ENCODE peak calls at places on chromosomes 3 and 15, in seven cellular contexts. F is aorta; L is heart right ventricle; H is left ventricle myocardium superior; V is substantia nigra; M is stimulated activated CD8-positive, alpha-beta memory T cell treated with anti-CD3 and anti-CD28 coated beads, Interleukin-12 subunit alpha, Interleukin-12 subunit beta, amount 100 ng/mL, for 1 hour; N is T-helper 2 cell. Q is an unnamed sample.

GRCh38 chr3:123161167-123161566 is 40.6 kb upstream of the SEC22A start:
- DNase-seq in F (no peak), L (no peak), H (no peak), V (no peak), M (no peak), N (no peak), Q (no peak)

GRCh38 chr3:101809178-101810022 is 30.4 kb downstream of the NXPE3 start:
- DNase-seq in F (no peak), L (no peak), H (no peak), V (no peak), M (peak), N (peak), Q (peak)

GRCh38 chr15:65948352-65948751 is 79.1 kb downstream of the RAB11A start:
- DNase-seq in F (no peak), L (no peak), H (no peak), V (no peak), M (no peak), N (no peak), Q (no peak)

GRCh38 chr3:127684871-127685707 is 12.3 kb downstream of the ABTB1 start:
- DNase-seq in F (peak), L (no peak), H (no peak), V (no peak), M (no peak), N (no peak), Q (no peak)

GRCh38 chr3:156518726-156519125 is 36.2 kb downstream of the SSR3 start:
- DNase-seq in F (no peak), L (no peak), H (no peak), V (no peak), M (no peak), N (no peak), Q (peak)

GRCh38 chr15:100879046-100879445 is 585 bp upstream of the ALDH1A3 start:
- DNase-seq in F (no peak), L (no peak), H (no peak), V (no peak), M (no peak), N (no peak), Q (no peak)

GRCh38 chr3:37935756-37936666 is 54.6 kb upstream of the VILL start:
- DNase-seq in F (no peak), L (no peak), H (no peak), V (no peak), M (no peak), N (no peak), Q (peak)

GRCh38 chr3:55636300-55637195 is 149.4 kb upstream of the WNT5A start:
- DNase-seq in F (no peak), L (no peak), H (no peak), V (no peak), M (no peak), N (no peak), Q (no peak)

GRCh38 chr3:29083081-29083480 is 197.8 kb upstream of the RBMS3 start:
- DNase-seq in F (no peak), L (no peak), H (no peak), V (no peak), M (no peak), N (no peak), Q (no peak)

GRCh38 chr15:66816201-66816600 is 114.2 kb downstream of the SMAD6 start:
- DNase-seq in F (no peak), L (no peak), H (no peak), V (no peak), M (no peak), N (no peak), Q (no peak)

GRCh38 chr15:95857124-95857757 is 473.3 kb upstream of the NR2F2 start:
- DNase-seq in F (no peak), L (no peak), H (no peak), V (no peak), M (no peak), N (no peak), Q (peak)

GRCh38 chr3:73503781-73504180 is 121.0 kb downstream of the PDZRN3 start:
- DNase-seq in F (no peak), L (no peak), H (no peak), V (no peak), M (no peak), N (no peak), Q (peak)

GRCh38 chr15:77622212-77622941 is 10.3 kb downstream of the LINGO1 start:
- DNase-seq in F (no peak), L (no peak), H (no peak), V (no peak), M (no peak), N (no peak), Q (no peak)

GRCh38 chr15:51841401-51842040 is 12.1 kb downstream of the TMOD3 start:
- DNase-seq in F (no peak), L (no peak), H (no peak), V (no peak), M (no peak), N (no peak), Q (no peak)

GRCh38 chr3:15636028-15636709 is 34.6 kb downstream of the BTD start:
- DNase-seq in F (no peak), L (no peak), H (no peak), V (no peak), M (no peak), N (peak), Q (peak)

GRCh38 chr3:14506626-14507344 is 33.4 kb downstream of the GRIP2 start:
- DNase-seq in F (no peak), L (no peak), H (no peak), V (no peak), M (no peak), N (no peak), Q (no peak)

GRCh38 chr15:32784571-32784970 is 66.8 kb downstream of the GREM1 start:
- DNase-seq in F (no peak), L (no peak), H (no peak), V (no peak), M (no peak), N (no peak), Q (peak)

GRCh38 chr15:60477991-60478632 is 830 bp downstream of the ICE2 start:
- DNase-seq in F (no peak), L (no peak), H (no peak), V (no peak), M (no peak), N (peak), Q (peak)

GRCh38 chr3:84522893-84523292 is 435.9 kb upstream of the CADM2 start:
- DNase-seq in F (no peak), L (no peak), H (no peak), V (no peak), M (no peak), N (no peak), Q (no peak)

GRCh38 chr3:105730973-105731372 is 137.8 kb downstream of the CBLB start:
- DNase-seq in F (no peak), L (no peak), H (no peak), V (no peak), M (no peak), N (peak), Q (no peak)

GRCh38 chr3:62171789-62172188 is 201.6 kb downstream of the FEZF2 start:
- DNase-seq in F (no peak), L (no peak), H (no peak), V (no peak), M (no peak), N (no peak), Q (no peak)

GRCh38 chr15:87829651-87830050 is 426.9 kb downstream of the NTRK3 start:
- DNase-seq in F (no peak), L (peak), H (peak), V (no peak), M (no peak), N (no peak), Q (no peak)

GRCh38 chr3:37985637-37986320 is 4.8 kb upstream of the VILL start:
- DNase-seq in F (no peak), L (no peak), H (peak), V (no peak), M (no peak), N (no peak), Q (peak)

GRCh38 chr15:78242128-78242527 is 7.8 kb upstream of the ACSBG1 start:
- DNase-seq in F (no peak), L (no peak), H (no peak), V (no peak), M (no peak), N (peak), Q (no peak)

GRCh38 chr15:85329561-85330421 is 50.6 kb upstream of the AKAP13 start:
- DNase-seq in F (no peak), L (peak), H (peak), V (no peak), M (no peak), N (peak), Q (peak)

GRCh38 chr3:38205472-38205805 is 40.1 kb downstream of the OXSR1 start:
- DNase-seq in F (no peak), L (no peak), H (no peak), V (no peak), M (no peak), N (peak), Q (no peak)

GRCh38 chr3:32009101-32009500 is 27.6 kb downstream of the ZNF860 start:
- DNase-seq in F (no peak), L (no peak), H (no peak), V (no peak), M (no peak), N (no peak), Q (peak)

GRCh38 chr15:27694506-27695077 is 404.5 kb downstream of the OCA2 start:
- DNase-seq in F (no peak), L (no peak), H (no peak), V (no peak), M (no peak), N (no peak), Q (no peak)

Q was measured in foreskin fibroblast.